ENCODE peak calls at places on chromosomes 11 and 22, in nine cellular contexts. L is endothelial cell of umbilical vein; I is stomach; U is adrenal gland; F is CD4-positive, alpha-beta T cell; G is Panc1; E is cardiac muscle cell; A is endothelial cell; S is IMR-90. N is an unnamed sample.

GRCh38 chr11:73647459-73648100 is 1.2 kb downstream of the PLEKHB1 start:
- DNase-seq in L (peak; percentile 84), I (peak; percentile 94), U (peak; percentile 91), F (peak; percentile 91), G (peak; percentile 22), E (peak; percentile 93), A (peak; percentile 86), S (peak; percentile 70), N (peak; percentile 70)

GRCh38 chr11:134615041-134615615 is 203.1 kb upstream of the B3GAT1 start:
- DNase-seq in L (no peak), I (no peak), U (no peak), F (no peak), G (no peak), E (no peak), A (no peak), S (no peak), N (no peak)

GRCh38 chr11:66443602-66444001 is 5.0 kb upstream of the MRPL11 start:
- DNase-seq in L (no peak), I (no peak), U (peak; percentile 39), F (no peak), G (no peak), E (no peak), A (no peak), S (peak; percentile 92), N (peak; percentile 96)

GRCh38 chr11:134497586-134497985 is 85.5 kb upstream of the B3GAT1 start:
- DNase-seq in L (no peak), I (peak; percentile 74), U (no peak), F (no peak), G (no peak), E (no peak), A (no peak), S (no peak), N (no peak)

GRCh38 chr11:85048801-85049200 is 578.3 kb downstream of the DLG2 start:
- DNase-seq in L (no peak), I (no peak), U (no peak), F (no peak), G (no peak), E (no peak), A (no peak), S (no peak), N (no peak)

GRCh38 chr11:116642481-116642880 is 130.3 kb downstream of the BUD13 start:
- DNase-seq in L (no peak), I (no peak), U (no peak), F (no peak), G (no peak), E (no peak), A (no peak), S (no peak), N (no peak)

GRCh38 chr22:41910599-41911291 is 4.1 kb downstream of the SHISA8 start:
- DNase-seq in L (no peak), I (peak; percentile 61), U (peak; percentile 73), F (no peak), G (no peak), E (no peak), A (peak; percentile 21), S (no peak), N (no peak)

GRCh38 chr11:107752954-107753822 is 41.3 kb upstream of the SLN start:
- DNase-seq in L (no peak), I (no peak), U (no peak), F (no peak), G (no peak), E (no peak), A (no peak), S (no peak), N (peak; percentile 42)

GRCh38 chr11:61657566-61657965 is 22.6 kb upstream of the DAGLA start:
- DNase-seq in L (peak; percentile 37), I (no peak), U (no peak), F (no peak), G (no peak), E (no peak), A (no peak), S (no peak), N (no peak)

GRCh38 chr11:102647430-102647829 is 22.3 kb upstream of the MMP20 start:
- DNase-seq in L (peak; percentile 17), I (no peak), U (no peak), F (no peak), G (no peak), E (no peak), A (no peak), S (peak; percentile 6), N (no peak)

GRCh38 chr11:67371199-67371548 is 2.2 kb downstream of the CLCF1 start:
- DNase-seq in L (no peak), I (no peak), U (no peak), F (no peak), G (no peak), E (no peak), A (no peak), S (no peak), N (no peak)

GRCh38 chr11:34915136-34916013 is 804 bp downstream of the APIP start:
- DNase-seq in L (no peak), I (no peak), U (no peak), F (no peak), G (no peak), E (no peak), A (no peak), S (peak; percentile 40), N (peak; percentile 5)

GRCh38 chr11:127493330-127493729 is 492.8 kb upstream of the KIRREL3 start:
- DNase-seq in L (no peak), I (no peak), U (no peak), F (no peak), G (no peak), E (peak; percentile 29), A (peak; percentile 16), S (peak; percentile 19), N (peak; percentile 13)
- TF ChIP-seq CTCF in L (no peak), I (no peak), U (peak; percentile 20), F (no peak), G (peak; percentile 60), E (no peak), A (peak; percentile 61), S (peak; percentile 44), N (peak; percentile 76)

GRCh38 chr11:43738600-43739409 is 58.3 kb downstream of the HSD17B12 start:
- DNase-seq in L (no peak), I (no peak), U (peak; percentile 55), F (no peak), G (no peak), E (peak; percentile 86), A (no peak), S (peak; percentile 90), N (peak; percentile 82)

GRCh38 chr11:43735115-43735514 is 54.6 kb downstream of the HSD17B12 start:
- DNase-seq in L (no peak), I (no peak), U (no peak), F (no peak), G (no peak), E (no peak), A (no peak), S (no peak), N (no peak)

GRCh38 chr11:43735931-43736330 is 55.4 kb downstream of the HSD17B12 start:
- DNase-seq in L (no peak), I (no peak), U (no peak), F (no peak), G (no peak), E (no peak), A (no peak), S (peak; percentile 71), N (peak; percentile 52)

GRCh38 chr11:43737194-43737575 is 56.6 kb downstream of the HSD17B12 start:
- DNase-seq in L (no peak), I (no peak), U (no peak), F (no peak), G (no peak), E (no peak), A (no peak), S (no peak), N (no peak)

DNA sequence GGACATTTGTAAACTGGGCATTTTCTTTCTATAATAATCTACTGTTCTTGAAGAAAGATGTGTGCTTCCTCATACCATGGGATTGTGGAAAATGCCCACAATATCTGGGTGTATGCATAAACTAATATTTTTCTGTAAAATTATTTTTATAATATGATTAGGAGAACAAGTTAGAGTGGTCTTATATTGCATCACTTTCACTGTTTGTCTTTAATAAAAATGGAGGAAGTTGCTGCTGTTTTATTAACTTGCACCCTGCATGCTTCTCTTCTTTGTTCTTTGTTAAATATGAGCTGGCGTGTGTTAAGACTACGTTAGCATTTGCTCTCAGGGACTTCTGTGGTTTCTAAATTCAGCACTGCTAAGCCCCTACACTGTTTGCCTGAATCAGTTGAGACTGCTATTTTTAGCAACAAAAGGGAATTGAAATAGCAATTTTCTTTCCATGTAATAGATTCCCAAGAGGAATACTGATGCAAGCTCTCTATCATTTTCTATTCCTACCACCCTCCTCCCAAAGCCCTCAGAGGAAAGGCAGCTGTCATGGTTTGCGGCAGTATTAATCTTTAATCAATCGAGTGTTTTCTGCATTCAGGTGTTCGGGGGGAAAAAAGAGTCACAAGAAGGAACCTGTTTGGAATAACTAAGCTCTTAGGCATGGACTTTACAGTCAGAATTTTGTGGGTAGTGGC is 56.1 kb downstream of the HSD17B12 start:
- DNase-seq in L (peak; percentile 8), I (no peak), U (no peak), F (no peak), G (no peak), E (peak; percentile 67), A (no peak), S (peak; percentile 87), N (peak; percentile 28)
- TF ChIP-seq CTCF in L (no peak), I (no peak), U (no peak), F (no peak), G (no peak), E (no peak), A (no peak), S (no peak), N (no peak)

DNA sequence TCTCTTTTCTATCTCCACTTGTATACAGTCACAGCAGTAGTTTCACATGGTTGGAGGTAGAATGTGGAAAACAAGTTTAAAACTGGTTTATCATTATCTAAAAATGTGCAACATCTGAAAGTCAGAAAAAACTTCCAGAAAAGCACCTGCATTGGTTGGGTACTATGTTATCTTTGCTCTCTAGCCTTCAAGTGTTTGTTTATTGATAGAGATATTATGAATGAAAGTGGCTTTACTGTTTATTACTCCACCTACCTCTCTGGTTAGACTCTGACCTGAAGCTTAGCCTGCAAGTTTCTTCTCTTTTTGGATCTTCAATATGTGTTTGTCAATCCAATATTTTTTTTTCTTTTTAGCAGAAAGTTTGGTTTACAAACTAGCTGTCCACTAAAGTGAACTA is 2161.4 kb upstream of the RAG2 start:
- DNase-seq in L (no peak), I (no peak), U (no peak), F (no peak), G (no peak), E (no peak), A (no peak), S (no peak), N (no peak)
- TF ChIP-seq CTCF in L (no peak), I (no peak), U (no peak), F (no peak), G (no peak), E (no peak), A (no peak), S (no peak), N (no peak)

DNA sequence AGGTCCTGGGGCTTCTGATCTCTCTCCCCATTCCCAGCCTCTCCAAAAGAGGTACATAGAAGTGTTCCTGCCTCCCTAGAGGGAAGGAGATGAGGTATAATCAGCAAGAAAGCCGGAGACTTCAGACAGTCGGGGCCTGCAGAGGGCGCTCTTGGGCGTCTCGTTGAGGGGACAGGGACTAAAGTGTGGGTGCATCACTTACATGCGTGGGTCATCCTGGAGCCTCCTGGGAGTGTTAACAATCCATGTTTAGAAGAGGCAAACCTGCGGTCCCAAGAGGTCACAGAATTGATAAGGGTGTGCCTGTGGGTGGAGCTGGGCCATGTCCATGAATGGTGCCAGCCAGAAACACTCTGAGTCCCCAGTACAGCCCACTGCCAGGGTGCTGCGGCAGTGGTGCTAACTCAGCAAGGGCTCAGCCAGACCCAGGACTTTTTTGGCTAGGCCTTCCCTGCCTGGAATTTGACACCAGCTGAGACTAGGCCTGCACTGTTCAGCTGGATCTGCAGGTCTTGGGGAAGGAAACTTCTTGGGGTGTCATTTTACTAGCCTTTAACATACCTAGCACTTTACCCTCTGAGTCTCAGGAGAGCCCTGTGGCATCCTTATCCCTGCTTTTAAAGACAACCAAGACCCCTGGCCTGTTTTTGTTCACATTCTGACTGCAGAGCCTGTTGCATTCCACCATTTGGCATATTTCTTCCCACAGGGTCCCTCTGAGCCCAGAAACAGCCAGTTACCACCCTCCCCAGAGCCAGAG is 5.5 kb downstream of the YDJC start:
- DNase-seq in L (no peak), I (no peak), U (no peak), F (peak; percentile 21), G (no peak), E (peak; percentile 37), A (peak; percentile 63), S (peak; percentile 23), N (no peak)
- TF ChIP-seq CTCF in L (peak; percentile 59), I (no peak), U (no peak), F (no peak), G (peak; percentile 86), E (peak; percentile 65), A (peak; percentile 28), S (peak; percentile 42), N (peak; percentile 78)